ENCODE peak calls at places on chromosome 9, in seven cellular contexts. U, D, R, H, Z, T and Y are unnamed samples.
A peak's percentile ranks its signal among the peaks of the same experiment; 100 is the strongest.

GRCh38 chr9:121772600-121773285 is 121.3 kb downstream of the DAB2IP start:
- DNase-seq in U (no peak), R (no peak), T (no peak), D (no peak), H (no peak), Z (no peak), Y (no peak)

GRCh38 chr9:69600314-69601047 is 71.7 kb downstream of the APBA1 start:
- DNase-seq in R (no peak), D (no peak), H (no peak), U (no peak), Z (no peak), T (no peak), Y (no peak)

GRCh38 chr9:111902396-111903147 is 6.0 kb downstream of the UGCG start:
- DNase-seq in R (no peak), Z (no peak), H (no peak), U (no peak), T (no peak), D (no peak), Y (no peak)

GRCh38 chr9:72356019-72356653 is 8.9 kb downstream of the ZFAND5 start:
- DNase-seq in T (no peak), H (peak; percentile 58), Z (no peak), U (no peak), D (no peak), R (no peak), Y (no peak)

GRCh38 chr9:34555435-34556230 is 32.8 kb upstream of the ENHO start:
- DNase-seq in R (no peak), Z (no peak), T (no peak), U (no peak), H (peak; percentile 41), D (no peak), Y (no peak)

GRCh38 chr9:69605406-69605805 is 66.8 kb downstream of the APBA1 start:
- DNase-seq in D (no peak), T (no peak), U (no peak), Z (no peak), R (no peak), H (no peak), Y (no peak)

GRCh38 chr9:110115868-110116542 is 92.0 kb downstream of the C9orf152 start:
- DNase-seq in T (no peak), U (no peak), Z (no peak), D (peak; percentile 92), H (no peak), R (no peak), Y (no peak)

GRCh38 chr9:129712595-129713524 is 40.0 kb downstream of the PTGES start:
- DNase-seq in H (no peak), T (no peak), D (no peak), R (no peak), Z (no peak), U (no peak), Y (no peak)

GRCh38 chr9:120513825-120514598 is 66.0 kb downstream of the CDK5RAP2 start:
- DNase-seq in Z (no peak), U (no peak), R (no peak), H (no peak), D (no peak), T (no peak), Y (no peak)

GRCh38 chr9:37947987-37948386 is 44.1 kb upstream of the SLC25A51 start:
- DNase-seq in Z (no peak), U (no peak), D (no peak), R (no peak), H (no peak), T (no peak), Y (no peak)

DNA sequence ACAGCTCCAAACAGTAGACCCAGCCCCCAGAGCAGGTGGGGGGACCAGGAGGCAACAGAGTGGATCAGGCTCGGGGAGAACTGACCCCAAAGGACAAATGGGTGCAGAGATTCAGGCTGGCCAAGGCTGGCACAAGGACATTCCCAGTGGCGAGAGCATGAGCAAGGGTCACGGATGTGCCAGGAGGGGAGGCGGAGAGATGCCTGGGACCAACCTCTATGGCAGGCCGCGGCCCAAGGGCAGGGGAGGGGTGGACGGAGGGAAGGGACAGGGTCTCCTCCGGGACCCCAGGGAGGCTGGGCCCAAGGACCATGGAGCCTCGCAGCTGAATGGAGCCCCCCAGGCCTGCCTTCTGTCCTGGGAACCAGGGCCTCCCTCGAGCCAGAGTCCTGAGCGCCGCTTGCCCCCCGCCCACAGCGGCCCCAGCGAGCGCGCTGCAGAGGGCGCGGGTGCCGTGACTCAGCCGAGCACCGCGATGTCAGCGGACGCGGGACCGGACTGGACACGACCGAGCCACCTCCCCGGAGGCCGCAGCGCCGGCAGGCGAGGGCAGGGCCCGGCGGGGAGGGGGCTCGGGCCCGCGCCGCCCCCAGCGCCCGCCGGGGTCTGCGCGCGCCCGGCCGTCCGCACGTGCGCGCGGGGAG is 546 bp downstream of the ABCA2 start:
- DNase-seq in Z (no peak), U (no peak), R (peak; percentile 48), D (no peak), T (no peak), H (peak; percentile 56), Y (no peak)
- TF ChIP-seq REST in Z (no peak), U (no peak), R (no peak), D (no peak), T (no peak), H (no peak), Y (no peak)

GRCh38 chr9:16726023-16726422 is 144.4 kb downstream of the BNC2 start:
- DNase-seq in U (no peak), T (no peak), R (peak; percentile 53), H (peak; percentile 20), D (no peak), Z (no peak), Y (no peak)

GRCh38 chr9:16726718-16727451 is 143.6 kb downstream of the BNC2 start:
- DNase-seq in Z (no peak), U (no peak), T (no peak), H (peak; percentile 82), R (peak; percentile 87), D (no peak), Y (no peak)

GRCh38 chr9:16728128-16728505 is 142.4 kb downstream of the BNC2 start:
- DNase-seq in Z (no peak), H (no peak), D (no peak), R (no peak), T (no peak), U (no peak), Y (no peak)

GRCh38 chr9:16729656-16730055 is 140.8 kb downstream of the BNC2 start:
- DNase-seq in H (no peak), R (no peak), U (no peak), Z (no peak), T (no peak), D (no peak), Y (no peak)

DNA sequence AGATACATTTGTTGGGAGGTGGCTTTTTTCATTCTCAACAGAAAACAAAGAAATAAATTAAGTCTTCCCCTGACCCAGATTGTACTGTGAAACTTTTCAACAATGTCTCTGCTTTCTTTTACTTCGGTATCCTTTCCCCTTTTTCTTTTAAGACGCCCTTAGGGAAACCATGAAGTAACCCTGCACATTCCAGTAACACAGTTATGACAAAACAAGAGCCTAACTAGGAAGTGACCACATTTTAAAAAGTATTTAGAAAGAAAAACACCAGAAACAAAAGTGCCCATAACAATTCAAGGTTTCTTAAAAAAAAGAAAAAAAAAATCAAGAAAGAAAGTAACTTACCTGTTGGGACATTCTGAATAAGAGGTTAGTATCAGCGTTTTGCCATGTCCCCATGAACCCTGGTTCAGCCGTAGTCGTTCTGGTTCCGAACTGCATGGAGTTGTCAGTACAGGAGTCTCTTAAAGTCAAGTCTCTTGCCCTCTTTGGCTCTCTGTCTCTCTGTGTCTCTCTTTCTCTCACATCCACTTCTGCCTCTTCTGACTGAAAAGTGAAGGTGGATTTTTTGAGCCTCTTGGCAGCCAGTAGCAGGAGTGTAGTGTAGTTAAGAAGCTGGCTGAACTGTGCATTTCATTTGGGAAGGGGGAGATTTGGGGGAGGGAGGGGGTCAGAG is 142.9 kb downstream of the BNC2 start:
- DNase-seq in H (no peak), T (no peak), R (no peak), U (no peak), D (no peak), Z (no peak), Y (no peak)
- TF ChIP-seq POLR2AphosphoS5 in H (no peak), T (no peak), R (no peak), U (no peak), D (no peak), Z (no peak), Y (no peak)

GRCh38 chr9:36870960-36871359 is 163.1 kb downstream of the PAX5 start:
- DNase-seq in U (no peak), T (no peak), Z (no peak), H (no peak), R (no peak), D (no peak), Y (no peak)

GRCh38 chr9:36874261-36874660 is 159.8 kb downstream of the PAX5 start:
- DNase-seq in R (no peak), D (no peak), Z (no peak), U (no peak), T (no peak), H (no peak), Y (no peak)

GRCh38 chr9:36872641-36873040 is 161.4 kb downstream of the PAX5 start:
- DNase-seq in D (no peak), T (no peak), Z (no peak), H (no peak), R (no peak), U (no peak), Y (no peak)

GRCh38 chr9:36873247-36873875 is 160.7 kb downstream of the PAX5 start:
- DNase-seq in Z (peak; percentile 43), H (peak; percentile 86), T (peak; percentile 28), D (peak; percentile 62), U (peak; percentile 60), R (peak; percentile 88), Y (peak; percentile 61)

DNA sequence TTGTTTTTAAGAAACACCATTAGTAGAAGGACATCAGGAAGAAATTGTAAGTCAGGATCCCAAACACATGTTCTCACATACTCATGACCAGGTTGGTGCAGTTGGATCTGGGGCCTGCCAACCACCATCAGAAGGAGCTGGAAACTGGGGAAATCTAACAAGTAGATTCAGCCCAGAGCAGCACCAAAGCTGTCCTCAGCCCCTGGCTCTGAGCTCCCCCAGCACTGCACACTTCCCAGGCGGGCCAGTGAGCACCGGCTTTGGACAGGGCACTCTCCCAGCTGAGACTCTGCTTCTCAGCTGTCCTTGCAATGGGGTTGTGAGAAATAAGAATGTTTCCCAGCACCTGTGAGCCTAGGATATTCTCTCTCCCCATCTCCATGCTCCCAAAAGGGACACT is 162.5 kb downstream of the PAX5 start:
- DNase-seq in Z (no peak), D (no peak), H (no peak), R (no peak), U (no peak), T (no peak), Y (no peak)
- H3K36me3 ChIP-seq in Z (no peaks in the 10 kb centered on the region), D (no peaks in the 10 kb centered on the region), H (no peaks in the 10 kb centered on the region), R (no peaks in the 10 kb centered on the region), U (no peaks in the 10 kb centered on the region), T (peaks cover 44% of the 10 kb centered on the region), Y (no peaks in the 10 kb centered on the region)

GRCh38 chr9:21556581-21557427 is 74.7 kb upstream of the IFNE start:
- DNase-seq in Z (no peak), U (no peak), T (no peak), R (no peak), H (no peak), D (no peak), Y (no peak)

GRCh38 chr9:21559402-21560280 is 77.5 kb upstream of the IFNE start:
- DNase-seq in U (no peak), R (peak; percentile 83), H (peak; percentile 56), D (no peak), Z (no peak), T (no peak), Y (no peak)

GRCh38 chr9:21558627-21559401 is 76.7 kb upstream of the IFNE start:
- DNase-seq in Z (no peak), D (no peak), U (no peak), R (peak; percentile 50), T (no peak), H (no peak), Y (no peak)

GRCh38 chr9:21557428-21557768 is 75.3 kb upstream of the IFNE start:
- DNase-seq in H (no peak), Z (no peak), D (no peak), R (no peak), T (no peak), U (no peak), Y (no peak)

GRCh38 chr9:21558079-21558478 is 76.0 kb upstream of the IFNE start:
- DNase-seq in U (no peak), H (no peak), T (no peak), R (no peak), Z (no peak), D (no peak), Y (no peak)
- TF ChIP-seq REST in U (no peak), H (no peak), T (no peak), R (no peak), Z (no peak), D (no peak), Y (no peak)